ENCODE peak calls at places on chromosome 3, in ten cellular contexts. G, I, E, W, B, M, U, Z, R and D are unnamed samples.

GRCh38 chr3:178310833-178311380 is 225.3 kb upstream of the KCNMB2 start:
- DNase-seq in G (no peak), I (no peak), E (no peak), W (no peak), B (no peak), M (no peak), U (no peak), Z (no peak), R (no peak), D (no peak)

GRCh38 chr3:141352262-141352984 is 15.9 kb upstream of the ZBTB38 start:
- DNase-seq in G (no peak), I (no peak), E (no peak), W (no peak), B (no peak), M (no peak), U (no peak), Z (no peak), R (peak), D (no peak)

GRCh38 chr3:6354653-6355052 is 506.3 kb upstream of the GRM7 start:
- DNase-seq in G (no peak), I (no peak), E (no peak), W (no peak), B (no peak), M (no peak), U (no peak), Z (no peak), R (no peak), D (no peak)

GRCh38 chr3:46935168-46935858 is 41.2 kb downstream of the CCDC12 start:
- DNase-seq in G (peak), I (peak), E (no peak), W (peak), B (peak), M (no peak), U (peak), Z (no peak), R (peak), D (no peak)

GRCh38 chr3:142267269-142267668 is 41.9 kb upstream of the GK5 start:
- DNase-seq in G (no peak), I (no peak), E (no peak), W (no peak), B (no peak), M (no peak), U (no peak), Z (no peak), R (no peak), D (no peak)

GRCh38 chr3:9793161-9793781 is 389 bp downstream of the ARPC4 start:
- DNase-seq in G (no peak), I (no peak), E (no peak), W (peak), B (peak), M (no peak), U (peak), Z (peak), R (peak), D (no peak)

GRCh38 chr3:125160911-125161371 is 51.6 kb downstream of the SLC12A8 start:
- DNase-seq in G (no peak), I (no peak), E (no peak), W (no peak), B (no peak), M (no peak), U (no peak), Z (no peak), R (peak), D (no peak)

GRCh38 chr3:65343736-65344135 is 655.9 kb upstream of the ADAMTS9 start:
- DNase-seq in G (no peak), I (no peak), E (no peak), W (no peak), B (no peak), M (no peak), U (no peak), Z (no peak), R (no peak), D (no peak)

GRCh38 chr3:156802827-156803606 is 23.1 kb upstream of the LEKR1 start:
- DNase-seq in G (no peak), I (no peak), E (peak), W (no peak), B (no peak), M (no peak), U (no peak), Z (no peak), R (no peak), D (no peak)

GRCh38 chr3:181382656-181383055 is 329.1 kb upstream of the SOX2 start:
- DNase-seq in G (no peak), I (no peak), E (no peak), W (no peak), B (no peak), M (no peak), U (no peak), Z (no peak), R (no peak), D (no peak)

GRCh38 chr3:151156618-151157216 is 46.3 kb downstream of the GPR171 start:
- DNase-seq in G (peak), I (no peak), E (peak), W (peak), B (peak), M (peak), U (peak), Z (peak), R (peak), D (no peak)

GRCh38 chr3:11835028-11835639 is 11.6 kb downstream of the TAMM41 start:
- DNase-seq in G (peak), I (no peak), E (no peak), W (peak), B (no peak), M (no peak), U (no peak), Z (peak), R (peak), D (no peak)

GRCh38 chr3:197308591-197308990 is 10.2 kb upstream of the DLG1 start:
- DNase-seq in G (no peak), I (no peak), E (no peak), W (peak), B (no peak), M (no peak), U (no peak), Z (no peak), R (peak), D (no peak)

GRCh38 chr3:192467230-192468186 is 259.8 kb downstream of the FGF12 start:
- DNase-seq in G (peak), I (no peak), E (peak), W (peak), B (peak), M (peak), U (peak), Z (peak), R (peak), D (peak)

GRCh38 chr3:60617188-60617587 is 634.1 kb downstream of the FHIT start:
- DNase-seq in G (no peak), I (no peak), E (no peak), W (no peak), B (no peak), M (no peak), U (no peak), Z (no peak), R (no peak), D (no peak)

GRCh38 chr3:43621406-43621973 is 321 bp downstream of the ANO10 start:
- DNase-seq in G (no peak), I (no peak), E (no peak), W (no peak), B (no peak), M (no peak), U (peak), Z (no peak), R (no peak), D (peak)

GRCh38 chr3:25397150-25397549 is 30.9 kb upstream of the RARB start:
- DNase-seq in G (no peak), I (no peak), E (no peak), W (no peak), B (no peak), M (no peak), U (no peak), Z (no peak), R (no peak), D (no peak)

GRCh38 chr3:33636125-33636855 is 81.8 kb downstream of the CLASP2 start:
- DNase-seq in G (peak), I (no peak), E (no peak), W (peak), B (peak), M (no peak), U (peak), Z (peak), R (peak), D (peak)

GRCh38 chr3:177466076-177466475 is 268.8 kb upstream of the TBL1XR1 start:
- DNase-seq in G (no peak), I (no peak), E (no peak), W (no peak), B (no peak), M (no peak), U (no peak), Z (no peak), R (no peak), D (no peak)

GRCh38 chr3:139281096-139281495 is 62.7 kb upstream of the MRPS22 start:
- DNase-seq in G (no peak), I (no peak), E (no peak), W (no peak), B (no peak), M (no peak), U (no peak), Z (no peak), R (no peak), D (no peak)

GRCh38 chr3:8972614-8973013 is 9.3 kb upstream of the RAD18 start:
- DNase-seq in G (no peak), I (no peak), E (peak), W (peak), B (no peak), M (no peak), U (peak), Z (peak), R (peak), D (no peak)

GRCh38 chr3:130341882-130342281 is 3.6 kb upstream of the COL6A5 start:
- DNase-seq in G (no peak), I (no peak), E (no peak), W (no peak), B (no peak), M (no peak), U (no peak), Z (no peak), R (no peak), D (no peak)

GRCh38 chr3:157061271-157061670 is 98.7 kb downstream of the CCNL1 start:
- DNase-seq in G (no peak), I (no peak), E (no peak), W (no peak), B (no peak), M (no peak), U (no peak), Z (no peak), R (no peak), D (no peak)

GRCh38 chr3:134972836-134973455 is 177.9 kb downstream of the EPHB1 start:
- DNase-seq in G (no peak), I (no peak), E (no peak), W (no peak), B (no peak), M (no peak), U (no peak), Z (no peak), R (no peak), D (no peak)